ENCODE peak calls at places on chromosome 6, in seven cellular contexts. K, U, Y, L, N, A and V are unnamed samples.

GRCh38 chr6:32153252-32153834 is 598 bp upstream of the PPT2 start:
- DNase-seq in K (no peak), U (peak), Y (no peak), L (no peak), N (no peak), A (no peak), V (no peak)

GRCh38 chr6:41469951-41470340 is 76.2 kb upstream of the FOXP4 start:
- DNase-seq in K (no peak), U (no peak), Y (no peak), L (no peak), N (peak), A (no peak), V (no peak)

GRCh38 chr6:50390416-50390815 is 322.9 kb upstream of the TFAP2D start:
- DNase-seq in K (no peak), U (no peak), Y (no peak), L (no peak), N (no peak), A (no peak), V (no peak)

GRCh38 chr6:147506704-147507114 is 1.8 kb upstream of the SAMD5 start:
- DNase-seq in K (no peak), U (peak), Y (peak), L (peak), N (no peak), A (no peak), V (peak)

GRCh38 chr6:157954150-157955117 is 27.2 kb upstream of the SYNJ2 start:
- DNase-seq in K (no peak), U (no peak), Y (no peak), L (peak), N (no peak), A (no peak), V (peak)

GRCh38 chr6:168084465-168085160 is 5.6 kb upstream of the FRMD1 start:
- DNase-seq in K (no peak), U (no peak), Y (no peak), L (no peak), N (no peak), A (no peak), V (no peak)

GRCh38 chr6:96911171-96911570 is 13.4 kb upstream of the KLHL32 start:
- DNase-seq in K (no peak), U (no peak), Y (no peak), L (no peak), N (no peak), A (no peak), V (no peak)

GRCh38 chr6:21348462-21349195 is 244.9 kb upstream of the SOX4 start:
- DNase-seq in K (no peak), U (peak), Y (peak), L (no peak), N (no peak), A (no peak), V (no peak)

GRCh38 chr6:131787955-131788712 is 19.7 kb upstream of the ENPP1 start:
- DNase-seq in K (no peak), U (no peak), Y (peak), L (no peak), N (no peak), A (no peak), V (no peak)

GRCh38 chr6:154508573-154509375 is 1.7 kb downstream of the CNKSR3 start:
- DNase-seq in K (no peak), U (peak), Y (no peak), L (peak), N (no peak), A (no peak), V (peak)

GRCh38 chr6:109455502-109456282 is at the start of gene MICAL1:
- DNase-seq in K (no peak), U (peak), Y (peak), L (peak), N (peak), A (peak), V (peak)

GRCh38 chr6:125073071-125073470 is 80.5 kb upstream of the TPD52L1 start:
- DNase-seq in K (no peak), U (no peak), Y (no peak), L (no peak), N (no peak), A (no peak), V (no peak)

GRCh38 chr6:117169060-117169635 is 96.2 kb upstream of the VGLL2 start:
- DNase-seq in K (no peak), U (no peak), Y (no peak), L (no peak), N (no peak), A (no peak), V (no peak)

GRCh38 chr6:40845588-40845987 is 193.4 kb downstream of the UNC5CL start:
- DNase-seq in K (peak), U (peak), Y (no peak), L (peak), N (peak), A (no peak), V (peak)

GRCh38 chr6:170273681-170274080 is 17.2 kb downstream of the DLL1 start:
- DNase-seq in K (no peak), U (no peak), Y (no peak), L (no peak), N (no peak), A (no peak), V (no peak)

GRCh38 chr6:151502499-151502898 is 8.7 kb downstream of the CCDC170 start:
- DNase-seq in K (peak), U (no peak), Y (no peak), L (peak), N (no peak), A (no peak), V (no peak)

GRCh38 chr6:7787137-7787575 is 61.3 kb downstream of the BMP6 start:
- DNase-seq in K (no peak), U (no peak), Y (no peak), L (no peak), N (no peak), A (no peak), V (peak)